ENCODE peak calls at places on chromosome 22, in ten cellular contexts. O is KG1; W is NCI-H1436; C is ovary; S is anterior cingulate cortex; Z is activated CD4-positive, alpha-beta T cell treated with anti-CD3 and anti-CD28 coated beads, Interleukin-2, amount 50 U/mL, for 4 hours; G is neural progenitor cell; Y is nucleus accumbens; X is stimulated activated CD4-positive, alpha-beta T cell treated with anti-CD3 and anti-CD28 coated beads, Interleukin-4, amount 100 ng/mL, for 48 hours; R is EL. J is an unnamed sample.
A peak's percentile ranks its signal among the peaks of the same experiment; 100 is the strongest.

GRCh38 chr22:29346659-29347058 is 31.2 kb upstream of the RASL10A start:
- DNase-seq in C (no peak), R (no peak), X (no peak), S (peak; percentile 85), G (no peak), Y (no peak), O (no peak), Z (no peak), W (no peak), J (no peak)

GRCh38 chr22:26404851-26405357 is 24.2 kb upstream of the ASPHD2 start:
- DNase-seq in Z (no peak), X (no peak), O (peak; percentile 31), S (no peak), R (no peak), G (peak; percentile 33), W (no peak), Y (no peak), C (no peak), J (no peak)

GRCh38 chr22:44913198-44913983 is 96.4 kb downstream of the PHF21B start:
- DNase-seq in X (no peak), Z (no peak), S (no peak), O (no peak), C (no peak), R (no peak), W (no peak), G (no peak), Y (no peak), J (no peak)

GRCh38 chr22:41261541-41262249 is 21.0 kb upstream of the CHADL start:
- DNase-seq in O (no peak), W (no peak), Y (no peak), R (no peak), X (no peak), G (no peak), C (no peak), S (no peak), Z (no peak), J (no peak)

GRCh38 chr22:19637405-19638281 is 76.7 kb upstream of the SEPTIN5 start:
- DNase-seq in C (no peak), O (no peak), G (no peak), S (no peak), R (no peak), W (no peak), Z (no peak), Y (no peak), X (no peak), J (no peak)

GRCh38 chr22:17774206-17774927 is at the start of gene BID:
- DNase-seq in G (peak; percentile 66), C (peak; percentile 54), Z (peak; percentile 23), S (no peak), R (peak; percentile 46), O (no peak), X (no peak), Y (no peak), W (no peak), J (no peak)

GRCh38 chr22:19357270-19358105 is 66.0 kb upstream of the CLTCL1 start:
- DNase-seq in G (no peak), R (no peak), S (no peak), C (no peak), O (no peak), Y (no peak), X (no peak), W (no peak), Z (no peak), J (no peak)

GRCh38 chr22:38186429-38186828 is 4.8 kb upstream of the PLA2G6 start:
- DNase-seq in Y (no peak), Z (no peak), G (no peak), W (no peak), X (no peak), S (no peak), C (no peak), O (no peak), R (no peak), J (no peak)

GRCh38 chr22:30266445-30267381 is at the start of gene OSM:
- DNase-seq in R (no peak), C (no peak), Y (peak; percentile 18), W (no peak), X (peak; percentile 70), G (no peak), S (no peak), Z (no peak), O (peak; percentile 89), J (no peak)

GRCh38 chr22:35678836-35679235 is 30.6 kb downstream of the APOL6 start:
- DNase-seq in R (no peak), W (no peak), G (no peak), Z (no peak), Y (no peak), X (no peak), O (no peak), S (no peak), C (no peak), J (no peak)